ENCODE peak calls at places on chromosomes 13 and 19, in five cellular contexts. One of them, this sample, is unnamed.
A peak's percentile ranks its signal among the peaks of the same experiment; 100 is the strongest.

GRCh38 chr13:27627377-27627776 is 5.7 kb downstream of the POLR1D start:
- DNase-seq in lower leg skin: no peak
- DNase-seq in foreskin fibroblast: no peak
- DNase-seq in fibroblast of lung: no peak
- DNase-seq in epithelial cell of esophagus: no peak
- DNase-seq in this sample: no peak

GRCh38 chr19:8593931-8594330 is 16.6 kb downstream of the ADAMTS10 start:
- DNase-seq in lower leg skin: no peak
- DNase-seq in foreskin fibroblast: no peak
- DNase-seq in fibroblast of lung: no peak
- DNase-seq in epithelial cell of esophagus: no peak
- DNase-seq in this sample: no peak

GRCh38 chr13:81917829-81918228 is 1576.9 kb upstream of the SPRY2 start:
- DNase-seq in lower leg skin: no peak
- DNase-seq in epithelial cell of esophagus: peak; percentile 14
- DNase-seq in fibroblast of lung: no peak
- DNase-seq in foreskin fibroblast: no peak
- DNase-seq in this sample: no peak

GRCh38 chr13:49649244-49649962 is 21.1 kb downstream of the ARL11 start:
- DNase-seq in lower leg skin: no peak
- DNase-seq in epithelial cell of esophagus: peak; percentile 45
- DNase-seq in fibroblast of lung: peak; percentile 41
- DNase-seq in foreskin fibroblast: no peak
- DNase-seq in this sample: peak; percentile 7

GRCh38 chr19:22628401-22628800 is 5.7 kb upstream of the ZNF492 start:
- DNase-seq in fibroblast of lung: no peak
- DNase-seq in foreskin fibroblast: no peak
- DNase-seq in lower leg skin: no peak
- DNase-seq in epithelial cell of esophagus: no peak
- DNase-seq in this sample: no peak

GRCh38 chr13:59962343-59962742 is 201.4 kb downstream of the DIAPH3 start:
- DNase-seq in fibroblast of lung: no peak
- DNase-seq in foreskin fibroblast: no peak
- DNase-seq in lower leg skin: no peak
- DNase-seq in epithelial cell of esophagus: no peak
- DNase-seq in this sample: no peak

GRCh38 chr13:109700176-109700575 is 86.2 kb downstream of the IRS2 start:
- DNase-seq in fibroblast of lung: peak; percentile 81
- DNase-seq in epithelial cell of esophagus: peak; percentile 65
- DNase-seq in foreskin fibroblast: peak; percentile 78
- DNase-seq in lower leg skin: peak; percentile 65
- DNase-seq in this sample: no peak

GRCh38 chr19:47161876-47162489 is 31.3 kb downstream of the SAE1 start:
- DNase-seq in lower leg skin: no peak
- DNase-seq in foreskin fibroblast: peak; percentile 30
- DNase-seq in epithelial cell of esophagus: no peak
- DNase-seq in fibroblast of lung: no peak
- DNase-seq in this sample: no peak

GRCh38 chr13:32029684-32030083 is 1.9 kb upstream of the FRY start:
- DNase-seq in lower leg skin: no peak
- DNase-seq in epithelial cell of esophagus: no peak
- DNase-seq in fibroblast of lung: no peak
- DNase-seq in foreskin fibroblast: no peak
- DNase-seq in this sample: no peak

GRCh38 chr13:102128216-102128800 is 273.5 kb downstream of the FGF14 start:
- DNase-seq in epithelial cell of esophagus: peak; percentile 95
- DNase-seq in fibroblast of lung: peak; percentile 84
- DNase-seq in foreskin fibroblast: peak; percentile 92
- DNase-seq in lower leg skin: peak; percentile 39
- DNase-seq in this sample: peak; percentile 1

GRCh38 chr19:10514211-10515145 is 2.8 kb downstream of the S1PR5 start:
- DNase-seq in lower leg skin: no peak
- DNase-seq in epithelial cell of esophagus: no peak
- DNase-seq in fibroblast of lung: no peak
- DNase-seq in foreskin fibroblast: no peak
- DNase-seq in this sample: no peak

GRCh38 chr19:53871448-53871847 is 3.8 kb downstream of the MYADM start:
- DNase-seq in epithelial cell of esophagus: no peak
- DNase-seq in fibroblast of lung: no peak
- DNase-seq in foreskin fibroblast: no peak
- DNase-seq in lower leg skin: no peak
- DNase-seq in this sample: no peak

GRCh38 chr19:53872762-53873161 is 5.1 kb downstream of the MYADM start:
- DNase-seq in epithelial cell of esophagus: no peak
- DNase-seq in lower leg skin: no peak
- DNase-seq in foreskin fibroblast: no peak
- DNase-seq in fibroblast of lung: no peak
- DNase-seq in this sample: no peak

GRCh38 chr19:53868892-53869804 is 1.5 kb downstream of the MYADM start:
- DNase-seq in foreskin fibroblast: peak; percentile 90
- DNase-seq in epithelial cell of esophagus: peak; percentile 71
- DNase-seq in lower leg skin: peak; percentile 81
- DNase-seq in fibroblast of lung: peak; percentile 88
- DNase-seq in this sample: no peak

GRCh38 chr19:53868091-53868891 is 608 bp downstream of the MYADM start:
- DNase-seq in epithelial cell of esophagus: peak; percentile 36
- DNase-seq in lower leg skin: peak; percentile 56
- DNase-seq in foreskin fibroblast: peak; percentile 54
- DNase-seq in fibroblast of lung: peak; percentile 58
- DNase-seq in this sample: no peak

GRCh38 chr19:53870485-53870844 is 2.8 kb downstream of the MYADM start:
- DNase-seq in foreskin fibroblast: no peak
- DNase-seq in fibroblast of lung: peak; percentile 20
- DNase-seq in lower leg skin: no peak
- DNase-seq in epithelial cell of esophagus: no peak
- DNase-seq in this sample: no peak
- H3K4me3 ChIP-seq in foreskin fibroblast: no peak overlapping the region
- H3K4me3 ChIP-seq in fibroblast of lung: no peak overlapping the region
- H3K4me3 ChIP-seq in lower leg skin: no peak overlapping the region
- H3K4me3 ChIP-seq in epithelial cell of esophagus: no peak overlapping the region
- H3K4me3 ChIP-seq in this sample: peak overlapping the region; percentile 9

GRCh38 chr19:33868821-33869412 is 72.2 kb downstream of the KCTD15 start:
- DNase-seq in epithelial cell of esophagus: peak; percentile 66
- DNase-seq in foreskin fibroblast: peak; percentile 36
- DNase-seq in lower leg skin: peak; percentile 26
- DNase-seq in fibroblast of lung: peak; percentile 3
- DNase-seq in this sample: peak; percentile 1
- TF ChIP-seq CTCF in epithelial cell of esophagus: peak; percentile 34
- TF ChIP-seq CTCF in foreskin fibroblast: no peak
- TF ChIP-seq CTCF in lower leg skin: no peak
- TF ChIP-seq CTCF in fibroblast of lung: no peak
- TF ChIP-seq CTCF in this sample: no peak

DNA sequence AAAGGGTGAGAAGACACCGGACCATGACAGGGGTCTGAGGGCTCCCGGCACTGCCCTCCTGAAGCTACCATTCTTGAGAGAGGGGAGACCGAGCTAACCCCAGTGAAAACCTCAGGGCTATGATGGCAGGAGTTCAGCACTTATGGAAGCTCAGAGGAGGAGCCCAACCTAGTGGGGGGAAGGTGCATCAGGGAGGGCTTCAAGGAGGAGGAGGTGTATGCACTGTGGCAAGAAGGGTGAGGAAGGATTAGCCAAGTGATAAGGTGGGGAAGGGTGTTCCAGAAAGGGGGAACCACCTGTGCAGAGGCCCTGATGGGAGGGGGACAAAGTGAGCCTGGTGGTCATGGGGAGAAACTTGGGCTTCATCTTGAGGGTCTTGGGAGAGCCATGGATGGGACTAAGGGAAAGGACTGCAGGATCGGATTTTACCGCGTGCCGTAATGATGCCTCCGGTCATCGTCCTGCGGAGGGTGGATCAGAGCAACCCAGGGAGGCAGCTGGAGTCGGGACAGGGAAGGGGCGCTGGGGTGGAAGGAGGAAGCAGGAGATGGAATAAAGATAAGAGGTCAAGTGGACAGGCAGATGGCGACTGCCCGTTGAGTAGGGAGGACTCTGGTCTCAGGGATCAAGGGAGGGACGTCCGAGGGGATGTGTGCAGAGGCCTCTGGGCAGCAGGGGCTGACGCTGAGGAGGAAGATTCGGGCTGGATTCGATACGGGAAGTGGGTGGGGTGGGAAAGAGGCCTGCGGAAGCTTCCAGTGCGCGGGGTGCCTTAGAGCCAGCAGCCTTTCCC is 13.3 kb upstream of the PSMD8 start:
- DNase-seq in lower leg skin: no peak
- DNase-seq in epithelial cell of esophagus: no peak
- DNase-seq in fibroblast of lung: no peak
- DNase-seq in foreskin fibroblast: no peak
- DNase-seq in this sample: no peak
- H3K4me3 ChIP-seq in lower leg skin: peak overlapping the region; percentile 34
- H3K4me3 ChIP-seq in epithelial cell of esophagus: peak overlapping the region; percentile 60
- H3K4me3 ChIP-seq in fibroblast of lung: peak overlapping the region; percentile 29
- H3K4me3 ChIP-seq in foreskin fibroblast: peak overlapping the region; percentile 60
- H3K4me3 ChIP-seq in this sample: peak overlapping the region; percentile 70

GRCh38 chr13:97030705-97031452 is 36.6 kb upstream of the OXGR1 start:
- DNase-seq in lower leg skin: no peak
- DNase-seq in foreskin fibroblast: peak; percentile 28
- DNase-seq in epithelial cell of esophagus: peak; percentile 46
- DNase-seq in fibroblast of lung: peak; percentile 66
- DNase-seq in this sample: peak; percentile 2
- TF ChIP-seq CTCF in lower leg skin: no peak
- TF ChIP-seq CTCF in foreskin fibroblast: peak; percentile 9
- TF ChIP-seq CTCF in epithelial cell of esophagus: peak; percentile 39
- TF ChIP-seq CTCF in fibroblast of lung: no peak
- TF ChIP-seq CTCF in this sample: peak; percentile 25

GRCh38 chr13:37918116-37919100 is 48.8 kb upstream of the TRPC4 start:
- DNase-seq in epithelial cell of esophagus: peak; percentile 34
- DNase-seq in lower leg skin: no peak
- DNase-seq in fibroblast of lung: no peak
- DNase-seq in foreskin fibroblast: no peak
- DNase-seq in this sample: no peak

GRCh38 chr13:37914781-37915391 is 45.3 kb upstream of the TRPC4 start:
- DNase-seq in epithelial cell of esophagus: peak; percentile 93
- DNase-seq in foreskin fibroblast: no peak
- DNase-seq in fibroblast of lung: peak; percentile 26
- DNase-seq in lower leg skin: no peak
- DNase-seq in this sample: no peak

GRCh38 chr13:37923236-37923635 is 53.7 kb upstream of the TRPC4 start:
- DNase-seq in fibroblast of lung: no peak
- DNase-seq in epithelial cell of esophagus: no peak
- DNase-seq in lower leg skin: no peak
- DNase-seq in foreskin fibroblast: no peak
- DNase-seq in this sample: no peak

DNA sequence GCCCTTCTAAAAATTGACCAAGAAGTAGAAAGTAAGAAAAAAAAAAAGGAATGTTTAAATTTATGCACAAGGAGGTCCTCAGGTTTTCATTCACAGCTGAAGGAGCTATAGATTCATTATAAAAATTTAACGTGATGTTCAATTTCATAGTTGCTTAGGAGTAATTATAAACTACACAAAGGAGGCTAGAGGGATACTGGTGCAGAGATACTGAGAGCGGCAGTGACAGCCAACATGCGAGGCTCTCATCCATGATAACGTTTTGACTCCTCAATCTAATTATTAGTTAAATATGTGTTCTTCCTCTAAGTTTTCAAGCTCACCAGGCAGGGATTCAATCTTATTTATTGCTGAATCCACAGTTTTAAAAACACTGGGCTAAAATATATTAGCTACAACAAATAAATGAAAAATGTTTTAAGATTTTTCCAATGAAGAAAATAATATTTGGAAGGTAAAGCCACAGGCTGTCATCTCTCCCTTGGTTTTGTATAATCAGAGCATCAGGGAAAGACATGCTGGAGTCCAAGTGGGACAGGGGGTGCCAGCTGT is 49.8 kb upstream of the TRPC4 start:
- DNase-seq in epithelial cell of esophagus: no peak
- DNase-seq in foreskin fibroblast: no peak
- DNase-seq in fibroblast of lung: no peak
- DNase-seq in lower leg skin: no peak
- DNase-seq in this sample: no peak
- H3K4me3 ChIP-seq in epithelial cell of esophagus: no peak overlapping the region
- H3K4me3 ChIP-seq in foreskin fibroblast: no peak overlapping the region
- H3K4me3 ChIP-seq in fibroblast of lung: no peak overlapping the region
- H3K4me3 ChIP-seq in lower leg skin: no peak overlapping the region
- H3K4me3 ChIP-seq in this sample: no peak overlapping the region

DNA sequence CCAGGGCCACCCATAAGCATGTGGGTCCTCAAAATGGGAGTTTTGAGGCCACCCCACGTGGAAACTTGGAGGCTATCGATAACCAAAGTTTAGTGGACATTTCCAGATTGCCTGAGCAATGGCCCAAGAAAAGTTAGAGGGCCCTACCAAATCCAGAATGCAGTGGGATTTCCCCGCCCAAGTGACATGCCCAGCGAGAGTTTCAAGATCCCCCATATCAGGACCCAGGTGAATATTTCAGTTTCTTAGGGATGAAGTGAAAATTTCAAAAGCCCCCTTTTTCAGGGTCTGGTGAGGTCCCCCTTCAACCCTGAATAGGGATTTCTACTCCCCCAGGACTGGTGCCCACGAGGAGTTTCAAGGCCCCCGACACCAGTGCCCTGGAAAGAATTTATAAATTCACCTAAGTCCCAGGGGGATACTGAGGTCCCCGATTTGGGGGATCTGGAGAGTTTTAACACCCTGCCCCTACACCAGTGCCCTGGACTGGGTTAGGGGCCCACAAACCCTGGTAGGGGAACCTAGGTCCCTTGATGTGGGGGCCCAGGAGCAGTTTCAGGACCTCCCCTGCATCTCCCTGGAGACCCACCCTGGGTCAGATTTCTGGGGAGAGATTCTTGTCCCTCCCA is 695 bp downstream of the BST2 start:
- DNase-seq in fibroblast of lung: no peak
- DNase-seq in epithelial cell of esophagus: no peak
- DNase-seq in lower leg skin: no peak
- DNase-seq in foreskin fibroblast: no peak
- DNase-seq in this sample: no peak
- TF ChIP-seq CTCF in fibroblast of lung: no peak
- TF ChIP-seq CTCF in epithelial cell of esophagus: no peak
- TF ChIP-seq CTCF in lower leg skin: no peak
- TF ChIP-seq CTCF in foreskin fibroblast: no peak
- TF ChIP-seq CTCF in this sample: no peak

GRCh38 chr19:5343848-5344247 is 3.2 kb upstream of the PTPRS start:
- DNase-seq in epithelial cell of esophagus: peak; percentile 8
- DNase-seq in foreskin fibroblast: peak; percentile 52
- DNase-seq in lower leg skin: no peak
- DNase-seq in fibroblast of lung: peak; percentile 58
- DNase-seq in this sample: peak; percentile 18

GRCh38 chr19:5340637-5341447 is at the start of gene PTPRS:
- DNase-seq in foreskin fibroblast: peak; percentile 78
- DNase-seq in epithelial cell of esophagus: peak; percentile 54
- DNase-seq in fibroblast of lung: peak; percentile 73
- DNase-seq in lower leg skin: peak; percentile 30
- DNase-seq in this sample: no peak

GRCh38 chr19:5342573-5343201 is 2.1 kb upstream of the PTPRS start:
- DNase-seq in lower leg skin: no peak
- DNase-seq in foreskin fibroblast: no peak
- DNase-seq in fibroblast of lung: no peak
- DNase-seq in epithelial cell of esophagus: no peak
- DNase-seq in this sample: no peak

GRCh38 chr19:5341448-5341820 is 822 bp upstream of the PTPRS start:
- DNase-seq in foreskin fibroblast: no peak
- DNase-seq in lower leg skin: no peak
- DNase-seq in fibroblast of lung: no peak
- DNase-seq in epithelial cell of esophagus: no peak
- DNase-seq in this sample: no peak

GRCh38 chr19:5341981-5342380 is 1.4 kb upstream of the PTPRS start:
- DNase-seq in lower leg skin: no peak
- DNase-seq in fibroblast of lung: no peak
- DNase-seq in foreskin fibroblast: no peak
- DNase-seq in epithelial cell of esophagus: no peak
- DNase-seq in this sample: no peak
- H3K4me3 ChIP-seq in lower leg skin: no peak overlapping the region
- H3K4me3 ChIP-seq in fibroblast of lung: no peak overlapping the region
- H3K4me3 ChIP-seq in foreskin fibroblast: no peak overlapping the region
- H3K4me3 ChIP-seq in epithelial cell of esophagus: no peak overlapping the region
- H3K4me3 ChIP-seq in this sample: no peak overlapping the region

GRCh38 chr19:56140583-56141415 is at the start of gene ZNF444:
- DNase-seq in lower leg skin: peak; percentile 98
- DNase-seq in epithelial cell of esophagus: peak; percentile 99
- DNase-seq in foreskin fibroblast: peak; percentile 99
- DNase-seq in fibroblast of lung: peak; percentile 99
- DNase-seq in this sample: peak; percentile 98
- TF ChIP-seq CTCF in lower leg skin: no peak
- TF ChIP-seq CTCF in epithelial cell of esophagus: no peak
- TF ChIP-seq CTCF in foreskin fibroblast: no peak
- TF ChIP-seq CTCF in fibroblast of lung: no peak
- TF ChIP-seq CTCF in this sample: no peak